ENCODE peak calls at places on chromosomes 7 and 10, in seven cellular contexts. F is B cell; E is BJ; C is astrocyte of the spinal cord; D is stimulated activated CD4-positive, alpha-beta T cell treated with anti-CD3 and anti-CD28 coated beads, Interleukin-4, amount 100 ng/mL, for 24 hours; B is SK-N-MC; W is activated CD4-positive, alpha-beta T cell treated with anti-CD3 and anti-CD28 coated beads, Interleukin-2, amount 10 ng/mL, durations not matched to agents 7 days and 5 days. M is an unnamed sample.

GRCh38 chr10:76874151-76874550 is 763.5 kb downstream of the KCNMA1 start:
- DNase-seq in E (no peak), C (peak; percentile 10), W (no peak), B (no peak), F (no peak), D (no peak), M (no peak)

GRCh38 chr7:143362126-143362961 is at the start of gene FAM131B:
- DNase-seq in C (no peak), B (no peak), E (no peak), F (no peak), D (no peak), W (peak; percentile 35), M (peak; percentile 65)

GRCh38 chr10:2036209-2036608 is 298.9 kb upstream of the ADARB2 start:
- DNase-seq in E (no peak), D (no peak), C (no peak), B (no peak), F (no peak), W (no peak), M (no peak)

GRCh38 chr10:119608316-119609155 is 11.8 kb upstream of the TIAL1 start:
- DNase-seq in B (no peak), W (peak; percentile 18), D (peak; percentile 37), F (no peak), E (no peak), C (peak; percentile 32), M (peak; percentile 45)

GRCh38 chr10:129483427-129484010 is 16.5 kb downstream of the MGMT start:
- DNase-seq in F (no peak), C (peak; percentile 5), D (no peak), B (no peak), E (no peak), W (no peak), M (no peak)

GRCh38 chr10:129500617-129501339 is 33.7 kb downstream of the MGMT start:
- DNase-seq in W (no peak), F (no peak), E (no peak), B (no peak), D (no peak), C (no peak), M (no peak)

GRCh38 chr10:33347227-33347626 is 12.8 kb upstream of the NRP1 start:
- DNase-seq in B (no peak), C (peak; percentile 55), F (no peak), W (no peak), D (no peak), E (no peak), M (no peak)

GRCh38 chr10:108469940-108470339 is 1305.4 kb upstream of the SORCS1 start:
- DNase-seq in B (no peak), C (no peak), W (no peak), F (no peak), D (no peak), E (no peak), M (no peak)

GRCh38 chr10:70323697-70324340 is 40.0 kb upstream of the NPFFR1 start:
- DNase-seq in D (no peak), F (no peak), C (no peak), W (no peak), B (no peak), E (no peak), M (no peak)

GRCh38 chr10:5033061-5033770 is 29.6 kb upstream of the AKR1C2 start:
- DNase-seq in C (peak; percentile 36), B (no peak), F (no peak), D (no peak), W (no peak), E (peak; percentile 27), M (no peak)

GRCh38 chr7:114650491-114650890 is 235.9 kb downstream of the FOXP2 start:
- DNase-seq in D (no peak), W (no peak), F (no peak), E (no peak), C (no peak), B (no peak), M (no peak)

GRCh38 chr10:14879055-14879800 is 562 bp downstream of the SUV39H2 start:
- DNase-seq in F (no peak), E (no peak), B (no peak), W (peak; percentile 41), C (no peak), D (peak; percentile 45), M (no peak)

GRCh38 chr10:75398630-75399460 is 2.7 kb downstream of the ZNF503 start:
- DNase-seq in E (no peak), D (no peak), W (no peak), C (peak; percentile 46), F (no peak), B (no peak), M (no peak)

GRCh38 chr10:67385566-67385965 is 310.4 kb downstream of the CTNNA3 start:
- DNase-seq in F (no peak), W (no peak), C (no peak), D (no peak), B (no peak), E (no peak), M (no peak)